ENCODE peak calls at places on chromosomes 7 and 10, in six cellular contexts. One of them, this sample, is unnamed.

GRCh38 chr10:132397671-132398565 is 918 bp downstream of the PWWP2B start:
- DNase-seq in ovary: peak; percentile 70
- DNase-seq in cardiac fibroblast: peak; percentile 67
- DNase-seq in heart left ventricle: peak; percentile 73
- DNase-seq in GM23338: peak; percentile 54
- DNase-seq in cardiac muscle cell: peak; percentile 45
- DNase-seq in this sample: no peak

GRCh38 chr10:44153901-44154670 is 230.8 kb downstream of the CXCL12 start:
- DNase-seq in ovary: no peak
- DNase-seq in cardiac fibroblast: no peak
- DNase-seq in heart left ventricle: no peak
- DNase-seq in GM23338: no peak
- DNase-seq in cardiac muscle cell: no peak
- DNase-seq in this sample: no peak

GRCh38 chr7:34208878-34209621 is 303.7 kb downstream of the BMPER start:
- DNase-seq in ovary: peak; percentile 40
- DNase-seq in cardiac fibroblast: no peak
- DNase-seq in heart left ventricle: no peak
- DNase-seq in GM23338: no peak
- DNase-seq in cardiac muscle cell: peak; percentile 32
- DNase-seq in this sample: no peak

GRCh38 chr7:152761116-152761748 is 1.7 kb downstream of the ACTR3B start:
- DNase-seq in ovary: no peak
- DNase-seq in cardiac fibroblast: peak; percentile 75
- DNase-seq in heart left ventricle: no peak
- DNase-seq in GM23338: no peak
- DNase-seq in cardiac muscle cell: no peak
- DNase-seq in this sample: no peak

GRCh38 chr10:62636825-62637248 is 167.7 kb upstream of the ADO start:
- DNase-seq in ovary: no peak
- DNase-seq in cardiac fibroblast: no peak
- DNase-seq in heart left ventricle: no peak
- DNase-seq in GM23338: peak; percentile 14
- DNase-seq in cardiac muscle cell: peak; percentile 32
- DNase-seq in this sample: no peak

GRCh38 chr10:121851791-121852190 is 76.0 kb downstream of the ATE1 start:
- DNase-seq in ovary: no peak
- DNase-seq in cardiac fibroblast: no peak
- DNase-seq in heart left ventricle: no peak
- DNase-seq in GM23338: peak; percentile 11
- DNase-seq in cardiac muscle cell: no peak
- DNase-seq in this sample: peak; percentile 1

GRCh38 chr10:87816842-87817178 is 1.2 kb downstream of the ATAD1 start:
- DNase-seq in ovary: no peak
- DNase-seq in cardiac fibroblast: peak; percentile 15
- DNase-seq in heart left ventricle: no peak
- DNase-seq in GM23338: no peak
- DNase-seq in cardiac muscle cell: no peak
- DNase-seq in this sample: no peak

GRCh38 chr10:103592186-103593021 is 98.9 kb downstream of the NEURL1 start:
- DNase-seq in ovary: no peak
- DNase-seq in cardiac fibroblast: peak; percentile 41
- DNase-seq in heart left ventricle: no peak
- DNase-seq in GM23338: peak; percentile 84
- DNase-seq in cardiac muscle cell: peak; percentile 53
- DNase-seq in this sample: no peak

GRCh38 chr7:107856806-107857540 is 34.0 kb upstream of the DLD start:
- DNase-seq in ovary: no peak
- DNase-seq in cardiac fibroblast: peak; percentile 8
- DNase-seq in heart left ventricle: no peak
- DNase-seq in GM23338: no peak
- DNase-seq in cardiac muscle cell: no peak
- DNase-seq in this sample: no peak

GRCh38 chr10:63548860-63549259 is 27.7 kb downstream of the REEP3 start:
- DNase-seq in ovary: no peak
- DNase-seq in cardiac fibroblast: no peak
- DNase-seq in heart left ventricle: no peak
- DNase-seq in GM23338: no peak
- DNase-seq in cardiac muscle cell: no peak
- DNase-seq in this sample: no peak

GRCh38 chr10:76115471-76116155 is 684.2 kb downstream of the LRMDA start:
- DNase-seq in ovary: no peak
- DNase-seq in cardiac fibroblast: no peak
- DNase-seq in heart left ventricle: no peak
- DNase-seq in GM23338: no peak
- DNase-seq in cardiac muscle cell: no peak
- DNase-seq in this sample: no peak

GRCh38 chr10:132836832-132837540 is 51.0 kb upstream of the NKX6-2 start:
- DNase-seq in ovary: peak; percentile 39
- DNase-seq in cardiac fibroblast: peak; percentile 43
- DNase-seq in heart left ventricle: no peak
- DNase-seq in GM23338: peak; percentile 73
- DNase-seq in cardiac muscle cell: peak; percentile 40
- DNase-seq in this sample: no peak

GRCh38 chr7:35695628-35695888 is 623 bp upstream of the HERPUD2 start:
- DNase-seq in ovary: no peak
- DNase-seq in cardiac fibroblast: peak; percentile 15
- DNase-seq in heart left ventricle: no peak
- DNase-seq in GM23338: no peak
- DNase-seq in cardiac muscle cell: no peak
- DNase-seq in this sample: no peak

GRCh38 chr7:35694161-35694783 is 663 bp downstream of the HERPUD2 start:
- DNase-seq in ovary: no peak
- DNase-seq in cardiac fibroblast: peak; percentile 44
- DNase-seq in heart left ventricle: no peak
- DNase-seq in GM23338: no peak
- DNase-seq in cardiac muscle cell: no peak
- DNase-seq in this sample: no peak

GRCh38 chr7:35697414-35698175 is 2.7 kb upstream of the HERPUD2 start:
- DNase-seq in ovary: no peak
- DNase-seq in cardiac fibroblast: peak; percentile 81
- DNase-seq in heart left ventricle: no peak
- DNase-seq in GM23338: no peak
- DNase-seq in cardiac muscle cell: peak; percentile 67
- DNase-seq in this sample: peak; percentile 54

GRCh38 chr7:35695987-35696386 is 1.1 kb upstream of the HERPUD2 start:
- DNase-seq in ovary: no peak
- DNase-seq in cardiac fibroblast: no peak
- DNase-seq in heart left ventricle: no peak
- DNase-seq in GM23338: peak; percentile 6
- DNase-seq in cardiac muscle cell: no peak
- DNase-seq in this sample: no peak

DNA sequence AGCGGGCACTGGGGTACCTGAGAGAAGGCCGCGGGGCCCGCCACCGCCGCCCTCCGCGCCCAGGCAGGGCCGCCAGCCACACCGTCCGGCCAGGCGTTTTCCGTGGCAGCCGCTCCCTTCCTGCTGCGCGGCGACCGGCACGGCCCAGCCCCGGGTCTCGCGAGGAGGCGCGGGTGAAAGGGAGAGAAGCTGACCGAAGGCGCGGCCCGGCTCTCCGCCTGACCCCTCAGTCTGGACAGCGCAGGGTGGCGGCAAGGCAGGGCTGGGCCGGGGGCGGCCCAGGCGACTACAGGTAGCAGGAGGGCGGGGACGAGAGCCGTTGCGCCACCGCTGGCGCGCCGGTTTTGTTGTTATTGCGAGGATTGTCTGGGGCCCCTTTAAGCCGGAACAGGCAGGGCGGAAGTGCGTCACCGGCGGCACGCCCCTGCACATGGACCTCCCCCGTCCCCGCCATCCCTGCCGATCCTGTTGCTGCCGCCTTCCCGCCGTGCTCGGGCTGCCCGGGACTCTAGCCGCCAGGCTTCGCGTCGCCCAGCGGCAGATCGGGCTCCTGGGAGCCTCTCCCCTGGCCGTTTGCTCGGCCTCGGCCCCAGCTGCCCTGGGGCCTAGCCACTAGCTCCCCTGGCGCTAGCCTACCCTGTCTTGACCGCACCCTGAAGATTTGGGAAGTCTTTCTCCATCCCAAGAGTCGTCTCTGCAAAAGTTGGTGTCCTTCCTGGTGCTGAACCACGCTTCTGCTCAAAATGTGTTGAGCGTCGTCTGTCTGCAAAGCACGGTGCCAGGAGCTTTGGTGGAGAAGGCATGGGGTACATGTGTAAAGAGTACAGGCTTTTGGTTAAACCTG is at the start of gene HERPUD2:
- DNase-seq in ovary: peak; percentile 93
- DNase-seq in cardiac fibroblast: peak; percentile 92
- DNase-seq in heart left ventricle: peak; percentile 94
- DNase-seq in GM23338: peak; percentile 96
- DNase-seq in cardiac muscle cell: peak; percentile 94
- DNase-seq in this sample: peak; percentile 72
- TF ChIP-seq CTCF in ovary: no peak
- TF ChIP-seq CTCF in cardiac fibroblast: no peak
- TF ChIP-seq CTCF in heart left ventricle: peak; percentile 7
- TF ChIP-seq CTCF in GM23338: no peak
- TF ChIP-seq CTCF in cardiac muscle cell: no peak
- TF ChIP-seq CTCF in this sample: no peak

DNA sequence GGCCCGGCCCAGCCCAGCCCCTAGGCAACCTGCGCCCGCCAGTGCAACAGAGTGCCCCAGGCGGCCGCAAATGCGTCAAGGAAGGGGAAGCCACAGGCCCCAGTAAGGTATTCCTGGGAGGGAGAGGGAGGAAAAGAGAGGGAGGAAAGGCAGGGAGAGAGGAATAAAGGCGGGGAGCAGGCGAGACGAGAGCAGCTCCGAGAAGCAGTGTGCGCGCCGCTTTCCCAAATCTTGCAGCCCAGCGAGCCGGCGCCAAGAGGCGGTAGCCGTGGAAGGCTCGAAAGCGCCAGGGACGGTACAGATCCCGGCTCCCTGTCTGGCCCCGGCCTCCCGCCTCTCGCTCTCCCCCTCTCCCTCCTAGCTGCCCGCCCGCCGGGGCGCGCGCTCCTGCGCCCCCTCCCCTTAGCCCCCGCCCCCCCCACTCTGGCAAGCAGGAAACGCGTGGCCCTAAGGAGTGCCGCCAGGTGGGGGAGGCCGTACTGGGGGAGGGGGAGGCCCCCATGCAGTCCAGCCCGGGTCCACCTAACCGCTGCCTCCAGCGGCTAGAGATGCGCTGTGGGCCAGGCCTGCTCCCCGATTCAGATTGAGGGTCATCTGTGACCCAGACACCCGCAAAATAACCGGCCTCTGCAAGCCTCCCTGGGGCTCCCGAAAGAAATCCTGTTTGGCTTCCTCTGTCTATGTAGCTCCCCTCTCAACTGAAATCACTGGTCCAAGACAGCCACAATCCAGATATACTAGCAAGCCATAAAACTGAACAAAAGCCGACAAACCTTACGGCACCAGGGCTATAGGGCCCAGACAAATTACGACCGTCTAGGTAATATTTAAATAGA is 4.2 kb downstream of the HOXA10 start:
- DNase-seq in ovary: no peak
- DNase-seq in cardiac fibroblast: no peak
- DNase-seq in heart left ventricle: peak; percentile 17
- DNase-seq in GM23338: peak; percentile 82
- DNase-seq in cardiac muscle cell: no peak
- DNase-seq in this sample: no peak
- H3K4me3 ChIP-seq in ovary: peak overlapping the region; percentile 53
- H3K4me3 ChIP-seq in cardiac fibroblast: no peak overlapping the region
- H3K4me3 ChIP-seq in heart left ventricle: no peak overlapping the region
- H3K4me3 ChIP-seq in GM23338: peak overlapping the region; percentile 36
- H3K4me3 ChIP-seq in cardiac muscle cell: no peak overlapping the region
- H3K4me3 ChIP-seq in this sample: no peak overlapping the region

DNA sequence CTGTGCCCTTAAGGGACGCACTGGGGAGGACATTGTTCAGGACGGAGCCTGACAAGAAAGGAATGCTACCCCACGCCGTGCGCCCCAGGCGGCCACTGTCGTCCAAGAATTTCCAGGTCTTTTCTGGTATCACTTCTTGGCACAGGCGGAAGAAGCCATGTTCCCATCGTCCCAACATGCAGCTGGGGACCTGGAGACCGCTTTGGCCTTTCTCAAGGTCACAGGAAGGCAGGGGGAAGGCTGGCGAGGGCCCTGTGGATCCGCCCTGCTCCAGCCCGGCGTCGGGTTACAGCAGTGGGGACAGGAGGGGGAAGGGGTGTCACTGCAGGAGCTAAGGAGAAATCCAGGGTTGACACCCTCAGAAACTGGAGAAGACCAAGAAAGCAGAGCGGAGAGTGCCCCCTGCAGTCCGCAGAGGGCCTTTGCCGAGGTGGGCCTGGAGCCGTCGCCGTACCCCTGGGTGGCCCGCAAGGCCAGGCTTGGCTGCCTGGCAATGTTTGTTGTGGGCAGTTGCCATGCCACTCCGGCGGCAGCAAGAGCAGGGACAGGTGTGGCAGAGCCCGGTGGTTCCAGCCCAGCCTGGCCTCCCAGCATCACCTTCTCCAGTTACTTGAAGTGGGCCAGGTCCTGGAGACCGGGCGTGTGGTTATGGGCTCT is 104.1 kb downstream of the LHPP start:
- DNase-seq in ovary: no peak
- DNase-seq in cardiac fibroblast: peak; percentile 41
- DNase-seq in heart left ventricle: peak; percentile 60
- DNase-seq in GM23338: peak; percentile 89
- DNase-seq in cardiac muscle cell: peak; percentile 15
- DNase-seq in this sample: no peak
- TF ChIP-seq CTCF in ovary: no peak
- TF ChIP-seq CTCF in cardiac fibroblast: peak; percentile 55
- TF ChIP-seq CTCF in heart left ventricle: peak; percentile 35
- TF ChIP-seq CTCF in GM23338: peak; percentile 91
- TF ChIP-seq CTCF in cardiac muscle cell: peak; percentile 43
- TF ChIP-seq CTCF in this sample: peak; percentile 41

GRCh38 chr10:21524131-21524525 is 1.4 kb downstream of the SKIDA1 start:
- DNase-seq in ovary: no peak
- DNase-seq in cardiac fibroblast: no peak
- DNase-seq in heart left ventricle: no peak
- DNase-seq in GM23338: no peak
- DNase-seq in cardiac muscle cell: no peak
- DNase-seq in this sample: no peak
- H3K4me3 ChIP-seq in ovary: peak overlapping the region; percentile 58
- H3K4me3 ChIP-seq in cardiac fibroblast: no peak overlapping the region
- H3K4me3 ChIP-seq in heart left ventricle: no peak overlapping the region
- H3K4me3 ChIP-seq in GM23338: peak overlapping the region; percentile 60
- H3K4me3 ChIP-seq in cardiac muscle cell: peak overlapping the region; percentile 53
- H3K4me3 ChIP-seq in this sample: no peak overlapping the region

DNA sequence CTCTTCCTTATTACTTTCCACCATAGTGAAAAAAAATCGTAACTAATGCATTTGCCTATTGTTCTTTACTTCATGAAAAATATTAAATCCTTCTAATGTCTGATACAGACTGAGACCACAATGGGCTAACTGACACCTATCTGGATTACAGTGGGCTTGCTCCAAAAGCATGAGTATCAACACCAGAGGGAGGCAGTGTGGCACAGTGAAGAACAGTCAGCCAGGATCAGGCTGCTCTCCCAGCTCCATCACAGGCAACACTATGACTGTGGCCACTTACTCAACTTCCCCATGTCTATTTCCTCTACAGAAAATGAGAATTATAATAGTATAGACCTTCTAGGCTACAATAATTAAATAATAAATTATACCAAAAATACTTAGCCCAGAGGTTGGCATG is 97.2 kb downstream of the SLC25A13 start:
- DNase-seq in ovary: no peak
- DNase-seq in cardiac fibroblast: peak; percentile 18
- DNase-seq in heart left ventricle: no peak
- DNase-seq in GM23338: peak; percentile 55
- DNase-seq in cardiac muscle cell: peak; percentile 34
- DNase-seq in this sample: no peak
- TF ChIP-seq CTCF in ovary: no peak
- TF ChIP-seq CTCF in cardiac fibroblast: peak; percentile 14
- TF ChIP-seq CTCF in heart left ventricle: no peak
- TF ChIP-seq CTCF in GM23338: peak; percentile 74
- TF ChIP-seq CTCF in cardiac muscle cell: peak; percentile 40
- TF ChIP-seq CTCF in this sample: peak; percentile 34